ENCODE peak calls at places on chromosomes 3 and 15, in six cellular contexts. J, N, Y, U, T and K are unnamed samples.

GRCh38 chr15:70504305-70504951 is 258.9 kb downstream of the UACA start:
- DNase-seq in J (no peak), N (peak; percentile 27), Y (peak; percentile 88), U (peak; percentile 92), T (peak; percentile 57), K (peak; percentile 39)

GRCh38 chr3:126936110-126936509 is 46.8 kb upstream of the PLXNA1 start:
- DNase-seq in J (no peak), N (no peak), Y (peak; percentile 11), U (peak; percentile 16), T (no peak), K (no peak)

GRCh38 chr15:52100807-52101206 is 11.8 kb downstream of the BCL2L10 start:
- DNase-seq in J (peak; percentile 74), N (peak; percentile 61), Y (peak; percentile 93), U (peak; percentile 82), T (peak; percentile 72), K (peak; percentile 44)

GRCh38 chr3:95212117-95212516 is 1149.3 kb downstream of the NSUN3 start:
- DNase-seq in J (no peak), N (no peak), Y (no peak), U (no peak), T (no peak), K (no peak)

GRCh38 chr3:18079062-18079461 is 336.6 kb upstream of the TBC1D5 start:
- DNase-seq in J (no peak), N (no peak), Y (no peak), U (no peak), T (no peak), K (no peak)

GRCh38 chr3:38118421-38119247 is 18.3 kb downstream of the ACAA1 start:
- DNase-seq in J (no peak), N (no peak), Y (no peak), U (peak; percentile 37), T (no peak), K (no peak)

GRCh38 chr15:60972866-60973265 is 256.2 kb downstream of the RORA start:
- DNase-seq in J (peak; percentile 48), N (no peak), Y (no peak), U (no peak), T (no peak), K (no peak)

GRCh38 chr3:168863561-168863960 is 767.8 kb upstream of the GOLIM4 start:
- DNase-seq in J (no peak), N (no peak), Y (no peak), U (no peak), T (no peak), K (no peak)

GRCh38 chr3:82085356-82085755 is 323.9 kb upstream of the GBE1 start:
- DNase-seq in J (no peak), N (no peak), Y (no peak), U (no peak), T (no peak), K (no peak)

GRCh38 chr3:29279830-29280229 is 1.0 kb upstream of the RBMS3 start:
- DNase-seq in J (no peak), N (no peak), Y (peak; percentile 77), U (no peak), T (peak; percentile 22), K (peak; percentile 52)

GRCh38 chr3:29283297-29283681 is 2.4 kb downstream of the RBMS3 start:
- DNase-seq in J (no peak), N (no peak), Y (no peak), U (no peak), T (no peak), K (no peak)

GRCh38 chr3:29280675-29281264 is at the start of gene RBMS3:
- DNase-seq in J (peak; percentile 91), N (peak; percentile 80), Y (peak; percentile 93), U (peak; percentile 81), T (peak; percentile 84), K (peak; percentile 88)

GRCh38 chr3:29282431-29283296 is 1.8 kb downstream of the RBMS3 start:
- DNase-seq in J (no peak), N (no peak), Y (no peak), U (no peak), T (no peak), K (no peak)

GRCh38 chr3:29281265-29282228 is 676 bp downstream of the RBMS3 start:
- DNase-seq in J (no peak), N (no peak), Y (peak; percentile 71), U (no peak), T (peak; percentile 10), K (no peak)
- H3K27ac ChIP-seq in J (peak overlapping the region; percentile 93), N (peak overlapping the region; percentile 91), Y (peak overlapping the region; percentile 93), U (peak overlapping the region; percentile 75), T (peak overlapping the region; percentile 92), K (peak overlapping the region; percentile 83)

GRCh38 chr3:155219106-155219505 is 74.4 kb downstream of the STRIT1 start:
- DNase-seq in J (no peak), N (no peak), Y (no peak), U (no peak), T (no peak), K (no peak)
- H3K4me3 ChIP-seq in J (no peak overlapping the region), N (no peak overlapping the region), Y (no peak overlapping the region), U (no peak overlapping the region), T (no peak overlapping the region), K (no peak overlapping the region)

DNA sequence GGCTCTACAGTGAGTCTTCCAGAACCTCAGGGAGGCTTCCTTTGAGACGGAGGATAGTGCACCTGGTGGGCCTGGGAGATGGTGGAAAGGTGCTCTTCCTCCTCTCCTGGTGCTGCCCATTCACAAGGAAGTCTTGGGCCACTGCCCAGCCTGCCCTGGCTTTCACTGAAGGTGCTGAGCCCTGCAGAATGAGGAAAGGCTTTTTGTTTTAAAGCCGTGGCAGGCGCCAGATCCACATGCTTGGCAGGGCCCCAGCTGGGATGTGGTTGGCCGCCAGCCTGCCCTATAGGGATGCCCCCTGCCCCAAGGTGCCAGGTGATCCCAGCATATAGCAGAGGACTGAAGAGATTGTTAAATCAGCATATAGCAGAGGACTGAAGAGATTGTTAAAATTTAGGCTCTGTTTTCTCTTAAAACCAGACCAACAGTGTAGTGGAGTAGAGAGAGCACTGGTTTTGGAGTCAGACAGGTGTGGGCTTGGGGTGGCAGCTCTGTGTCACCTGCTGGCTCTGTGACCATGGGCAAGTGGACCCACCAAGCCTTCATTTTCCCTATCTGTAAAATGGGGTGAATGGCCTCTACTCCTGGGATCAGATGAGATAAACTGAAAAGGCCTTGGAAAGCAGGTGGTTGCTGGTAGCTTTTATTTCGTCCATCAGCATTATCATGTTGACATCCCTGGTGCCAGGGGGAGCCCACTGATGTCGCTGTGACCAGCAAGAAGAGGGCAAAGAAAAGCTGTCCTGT is 53.3 kb downstream of the SLC6A6 start:
- DNase-seq in J (no peak), N (no peak), Y (no peak), U (no peak), T (no peak), K (no peak)
- H3K27ac ChIP-seq in J (peak overlapping the region; percentile 21), N (no peak overlapping the region), Y (no peak overlapping the region), U (no peak overlapping the region), T (no peak overlapping the region), K (peak overlapping the region; percentile 93)

GRCh38 chr15:38696120-38696727 is 131.6 kb upstream of the RASGRP1 start:
- DNase-seq in J (no peak), N (no peak), Y (no peak), U (no peak), T (no peak), K (no peak)
- H3K4me3 ChIP-seq in J (no peak overlapping the region), N (no peak overlapping the region), Y (no peak overlapping the region), U (no peak overlapping the region), T (no peak overlapping the region), K (no peak overlapping the region)

GRCh38 chr3:100844063-100844936 is 135.0 kb downstream of the TFG start:
- DNase-seq in J (no peak), N (no peak), Y (no peak), U (no peak), T (no peak), K (no peak)

GRCh38 chr3:100850721-100851120 is 141.4 kb downstream of the TFG start:
- DNase-seq in J (no peak), N (no peak), Y (no peak), U (no peak), T (no peak), K (no peak)

GRCh38 chr3:100852882-100853281 is 140.3 kb downstream of the ABI3BP start:
- DNase-seq in J (no peak), N (no peak), Y (no peak), U (no peak), T (no peak), K (no peak)

DNA sequence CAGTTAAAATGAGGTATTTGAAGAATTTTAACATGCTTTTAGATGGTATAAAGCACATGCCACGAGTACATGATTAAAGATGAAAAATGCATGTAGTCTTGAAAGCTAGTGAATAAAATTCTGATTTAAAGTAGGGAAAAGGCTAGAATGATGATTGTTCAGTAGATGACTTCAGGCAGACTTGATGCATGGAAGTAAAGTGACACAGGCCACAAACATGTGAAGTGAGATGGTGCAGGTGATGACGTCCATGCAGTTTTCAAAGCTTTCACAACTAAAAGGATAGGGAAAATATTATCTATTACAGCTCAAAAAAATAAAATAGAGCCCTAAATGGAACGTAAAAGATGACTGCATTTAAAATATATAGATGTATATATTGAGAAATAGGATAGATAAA is 140.9 kb downstream of the TFG start:
- DNase-seq in J (no peak), N (no peak), Y (no peak), U (no peak), T (no peak), K (no peak)
- H3K27ac ChIP-seq in J (no peak overlapping the region), N (no peak overlapping the region), Y (no peak overlapping the region), U (no peak overlapping the region), T (no peak overlapping the region), K (no peak overlapping the region)

DNA sequence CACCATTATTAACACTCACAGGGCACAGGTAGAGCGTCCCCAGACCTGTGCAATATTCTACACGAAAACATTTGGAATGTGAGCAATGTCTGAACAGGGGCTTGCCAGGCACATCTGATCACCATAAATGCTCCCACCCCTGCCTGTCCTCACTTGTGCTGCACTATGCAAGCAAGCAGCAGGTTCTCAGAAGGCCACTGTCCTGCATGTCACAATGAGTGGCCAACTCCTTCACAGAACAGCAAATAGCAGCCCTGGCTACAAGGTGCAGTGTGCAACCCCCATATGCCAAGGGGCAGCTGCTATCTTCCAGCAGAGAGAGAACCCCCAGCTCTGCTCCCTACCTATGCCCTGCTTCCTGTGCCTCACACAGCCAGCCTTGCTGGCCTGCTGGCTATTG is 32.6 kb downstream of the SEC22C start:
- DNase-seq in J (no peak), N (no peak), Y (no peak), U (no peak), T (no peak), K (no peak)
- H3K4me3 ChIP-seq in J (no peak overlapping the region), N (no peak overlapping the region), Y (no peak overlapping the region), U (no peak overlapping the region), T (no peak overlapping the region), K (no peak overlapping the region)